ENCODE peak calls at places on chromosomes 2 and 18, in four cellular contexts. One of them, this sample, is unnamed.

GRCh38 chr2:13260401-13260800 is 543.7 kb downstream of the TRIB2 start:
- DNase-seq in CD8-positive, alpha-beta memory T cell: no peak
- DNase-seq in HTR-8/SVneo: no peak
- DNase-seq in NCI-H460: no peak
- DNase-seq in this sample: peak; percentile 2

GRCh38 chr18:35155403-35156117 is 85.3 kb upstream of the ZNF397 start:
- DNase-seq in CD8-positive, alpha-beta memory T cell: no peak
- DNase-seq in HTR-8/SVneo: no peak
- DNase-seq in NCI-H460: no peak
- DNase-seq in this sample: no peak

GRCh38 chr18:61606759-61607158 is 273.5 kb downstream of the CDH20 start:
- DNase-seq in CD8-positive, alpha-beta memory T cell: no peak
- DNase-seq in HTR-8/SVneo: peak; percentile 57
- DNase-seq in NCI-H460: peak; percentile 85
- DNase-seq in this sample: peak; percentile 96

GRCh38 chr2:218470454-218470853 is 51.5 kb downstream of the VIL1 start:
- DNase-seq in CD8-positive, alpha-beta memory T cell: no peak
- DNase-seq in HTR-8/SVneo: no peak
- DNase-seq in NCI-H460: no peak
- DNase-seq in this sample: no peak

GRCh38 chr2:18171191-18172139 is 293.0 kb downstream of the KCNS3 start:
- DNase-seq in CD8-positive, alpha-beta memory T cell: no peak
- DNase-seq in HTR-8/SVneo: no peak
- DNase-seq in NCI-H460: no peak
- DNase-seq in this sample: peak; percentile 74

GRCh38 chr2:120850551-120850950 is 114.9 kb downstream of the GLI2 start:
- DNase-seq in CD8-positive, alpha-beta memory T cell: no peak
- DNase-seq in HTR-8/SVneo: no peak
- DNase-seq in NCI-H460: no peak
- DNase-seq in this sample: no peak

GRCh38 chr2:101930019-101930418 is 61.7 kb upstream of the IL1R2 start:
- DNase-seq in CD8-positive, alpha-beta memory T cell: no peak
- DNase-seq in HTR-8/SVneo: no peak
- DNase-seq in NCI-H460: no peak
- DNase-seq in this sample: no peak

GRCh38 chr2:201931475-201931874 is 102.2 kb upstream of the FZD7 start:
- DNase-seq in CD8-positive, alpha-beta memory T cell: no peak
- DNase-seq in HTR-8/SVneo: no peak
- DNase-seq in NCI-H460: no peak
- DNase-seq in this sample: no peak

GRCh38 chr2:199606193-199606780 is 148.5 kb upstream of the SATB2 start:
- DNase-seq in CD8-positive, alpha-beta memory T cell: no peak
- DNase-seq in HTR-8/SVneo: no peak
- DNase-seq in NCI-H460: no peak
- DNase-seq in this sample: no peak

GRCh38 chr2:7572460-7572859 is 655.2 kb downstream of the RNF144A start:
- DNase-seq in CD8-positive, alpha-beta memory T cell: peak; percentile 49
- DNase-seq in HTR-8/SVneo: no peak
- DNase-seq in NCI-H460: no peak
- DNase-seq in this sample: no peak

GRCh38 chr18:71442830-71443229 is 1101.3 kb downstream of the CBLN2 start:
- DNase-seq in CD8-positive, alpha-beta memory T cell: no peak
- DNase-seq in HTR-8/SVneo: no peak
- DNase-seq in NCI-H460: no peak
- DNase-seq in this sample: no peak

GRCh38 chr2:26238301-26238958 is 6.0 kb downstream of the HADHA start:
- DNase-seq in CD8-positive, alpha-beta memory T cell: no peak
- DNase-seq in HTR-8/SVneo: peak; percentile 25
- DNase-seq in NCI-H460: no peak
- DNase-seq in this sample: peak; percentile 18

GRCh38 chr2:3443083-3443482 is 63.6 kb downstream of the TRAPPC12 start:
- DNase-seq in CD8-positive, alpha-beta memory T cell: no peak
- DNase-seq in HTR-8/SVneo: no peak
- DNase-seq in NCI-H460: no peak
- DNase-seq in this sample: no peak

GRCh38 chr2:33106115-33106514 is 159.4 kb downstream of the LTBP1 start:
- DNase-seq in CD8-positive, alpha-beta memory T cell: no peak
- DNase-seq in HTR-8/SVneo: no peak
- DNase-seq in NCI-H460: no peak
- DNase-seq in this sample: no peak

GRCh38 chr18:27666070-27666469 is 481.0 kb upstream of the CHST9 start:
- DNase-seq in CD8-positive, alpha-beta memory T cell: no peak
- DNase-seq in HTR-8/SVneo: no peak
- DNase-seq in NCI-H460: no peak
- DNase-seq in this sample: no peak

GRCh38 chr2:14601070-14601770 is 31.3 kb upstream of the LRATD1 start:
- DNase-seq in CD8-positive, alpha-beta memory T cell: no peak
- DNase-seq in HTR-8/SVneo: no peak
- DNase-seq in NCI-H460: no peak
- DNase-seq in this sample: peak; percentile 79

GRCh38 chr2:8544786-8545631 is 136.8 kb upstream of the ID2 start:
- DNase-seq in CD8-positive, alpha-beta memory T cell: peak; percentile 87
- DNase-seq in HTR-8/SVneo: peak; percentile 85
- DNase-seq in NCI-H460: no peak
- DNase-seq in this sample: no peak

GRCh38 chr2:102006886-102007278 is 15.1 kb downstream of the IL1R2 start:
- DNase-seq in CD8-positive, alpha-beta memory T cell: no peak
- DNase-seq in HTR-8/SVneo: no peak
- DNase-seq in NCI-H460: no peak
- DNase-seq in this sample: no peak

GRCh38 chr2:183532514-183532913 is 408.3 kb downstream of the NUP35 start:
- DNase-seq in CD8-positive, alpha-beta memory T cell: no peak
- DNase-seq in HTR-8/SVneo: no peak
- DNase-seq in NCI-H460: no peak
- DNase-seq in this sample: peak; percentile 50

GRCh38 chr2:166831930-166832329 is 56.4 kb upstream of the XIRP2 start:
- DNase-seq in CD8-positive, alpha-beta memory T cell: no peak
- DNase-seq in HTR-8/SVneo: no peak
- DNase-seq in NCI-H460: no peak
- DNase-seq in this sample: peak; percentile 1

This sample was measured in bronchial epithelial cell.